ENCODE peak calls at places on chromosomes 6 and 20, in ten cellular contexts. P, D, O, Q, T, E, M, F, B and U are unnamed samples.

GRCh38 chr6:148443798-148444560 is 101.3 kb downstream of the SASH1 start:
- DNase-seq in P (no peak), D (no peak), O (no peak), Q (no peak), T (no peak), E (no peak), M (no peak), F (no peak), B (peak; percentile 69), U (no peak)

GRCh38 chr20:64193058-64193457 is 28.8 kb downstream of the MYT1 start:
- DNase-seq in P (no peak), D (no peak), O (no peak), Q (no peak), T (no peak), E (no peak), M (no peak), F (no peak), B (no peak), U (no peak)

GRCh38 chr6:125077453-125077852 is 76.1 kb upstream of the TPD52L1 start:
- DNase-seq in P (no peak), D (no peak), O (no peak), Q (no peak), T (no peak), E (no peak), M (no peak), F (no peak), B (no peak), U (no peak)

GRCh38 chr6:118881440-118882313 is 12.3 kb upstream of the ASF1A start:
- DNase-seq in P (no peak), D (no peak), O (no peak), Q (no peak), T (no peak), E (no peak), M (no peak), F (no peak), B (no peak), U (no peak)

GRCh38 chr6:15389079-15389758 is 143.3 kb downstream of the JARID2 start:
- DNase-seq in P (no peak), D (no peak), O (no peak), Q (no peak), T (no peak), E (peak; percentile 64), M (no peak), F (no peak), B (peak; percentile 72), U (peak; percentile 30)

GRCh38 chr6:36378243-36378920 is 9.1 kb downstream of the ETV7 start:
- DNase-seq in P (no peak), D (no peak), O (no peak), Q (no peak), T (no peak), E (no peak), M (no peak), F (no peak), B (no peak), U (no peak)

GRCh38 chr20:58473818-58474425 is 41.3 kb downstream of the APCDD1L start:
- DNase-seq in P (no peak), D (no peak), O (no peak), Q (no peak), T (no peak), E (peak; percentile 32), M (no peak), F (no peak), B (no peak), U (no peak)

GRCh38 chr6:33410711-33411631 is at the start of gene PHF1:
- DNase-seq in P (peak; percentile 92), D (peak; percentile 42), O (peak; percentile 54), Q (no peak), T (no peak), E (no peak), M (no peak), F (peak; percentile 88), B (no peak), U (peak; percentile 73)

DNA sequence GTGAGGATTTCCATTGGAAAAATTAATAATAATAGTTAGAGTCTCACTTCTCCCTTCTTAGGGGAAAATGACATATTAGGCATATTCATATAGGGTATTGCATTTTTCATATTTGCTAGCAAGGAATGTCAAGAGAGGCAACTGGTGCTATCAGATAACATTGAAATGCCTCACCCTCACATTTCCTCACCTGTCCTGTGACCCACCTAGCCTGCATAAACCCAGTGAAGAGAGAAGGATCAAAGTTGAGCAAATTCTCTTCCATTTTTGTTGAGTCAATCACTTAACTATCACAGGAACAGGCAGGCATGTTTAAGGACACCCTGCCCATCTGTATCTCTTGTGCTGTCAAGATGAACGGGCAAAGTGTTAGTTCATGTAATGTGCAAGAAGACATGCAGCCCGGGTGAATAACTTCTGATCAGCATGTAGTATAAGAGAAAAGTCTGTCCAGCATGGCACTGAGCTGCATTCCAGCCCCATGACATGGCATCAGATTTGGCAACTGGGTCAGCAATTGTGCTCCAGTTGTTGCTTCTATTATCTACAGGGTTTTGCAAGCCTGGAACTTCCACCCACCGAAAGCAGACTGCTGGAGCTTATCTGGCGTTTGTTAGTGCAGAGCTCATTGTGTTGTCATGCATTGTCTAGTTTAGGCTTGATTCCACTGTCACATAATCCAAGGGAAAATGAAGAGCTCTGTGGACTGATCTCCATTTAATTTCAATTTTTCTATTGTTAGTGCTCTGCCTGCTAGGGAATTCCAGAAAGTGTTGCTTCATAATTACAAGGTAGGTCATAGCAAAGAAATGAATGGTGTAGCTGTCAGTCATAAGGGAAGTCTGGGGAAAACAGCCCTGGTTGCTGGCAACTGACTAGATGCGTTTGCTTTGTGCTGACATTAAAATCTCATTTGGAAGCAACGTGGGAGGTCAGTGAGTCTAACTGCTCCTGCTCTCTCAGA is 138.4 kb upstream of the TNFAIP3 start:
- DNase-seq in P (no peak), D (peak; percentile 50), O (peak; percentile 35), Q (no peak), T (no peak), E (peak; percentile 67), M (peak; percentile 44), F (no peak), B (no peak), U (no peak)
- H3K27ac ChIP-seq in P (no peak overlapping the region), D (no peak overlapping the region), O (no peak overlapping the region), Q (no peak overlapping the region), T (no peak overlapping the region), E (no peak overlapping the region), M (peak overlapping the region; percentile 59), F (no peak overlapping the region), B (no peak overlapping the region), U (no peak overlapping the region)

GRCh38 chr6:81476881-81477280 is 275.6 kb downstream of the TENT5A start:
- DNase-seq in P (no peak), D (no peak), O (no peak), Q (no peak), T (no peak), E (no peak), M (no peak), F (no peak), B (no peak), U (no peak)

GRCh38 chr6:81480139-81480538 is 272.3 kb downstream of the TENT5A start:
- DNase-seq in P (no peak), D (no peak), O (no peak), Q (no peak), T (no peak), E (no peak), M (no peak), F (no peak), B (no peak), U (no peak)

DNA sequence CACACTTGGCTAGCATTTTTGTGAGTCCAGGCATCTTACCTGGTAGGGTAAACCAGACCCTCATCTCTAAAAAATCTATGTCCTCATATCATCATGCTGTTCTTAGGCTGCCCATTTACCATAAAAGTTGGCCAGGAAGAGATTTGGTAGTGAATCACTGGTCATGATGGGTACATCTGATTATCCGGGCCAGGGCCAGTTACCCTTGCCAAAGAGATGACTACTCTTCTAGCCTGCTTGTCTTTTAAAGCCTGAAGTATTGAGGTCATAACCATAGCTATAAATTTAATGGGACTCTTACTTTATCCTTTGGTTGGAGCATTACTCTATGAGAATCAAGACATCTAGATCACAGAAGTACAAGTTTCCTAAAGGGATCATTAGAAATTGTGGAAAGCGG is 276.8 kb downstream of the TENT5A start:
- DNase-seq in P (no peak), D (no peak), O (no peak), Q (no peak), T (no peak), E (no peak), M (no peak), F (no peak), B (no peak), U (no peak)
- H3K27ac ChIP-seq in P (no peak overlapping the region), D (no peak overlapping the region), O (no peak overlapping the region), Q (no peak overlapping the region), T (no peak overlapping the region), E (no peak overlapping the region), M (no peak overlapping the region), F (no peak overlapping the region), B (no peak overlapping the region), U (no peak overlapping the region)

GRCh38 chr6:26319405-26320128 is 45.4 kb upstream of the BTN3A2 start:
- DNase-seq in P (no peak), D (no peak), O (no peak), Q (no peak), T (no peak), E (no peak), M (no peak), F (no peak), B (no peak), U (no peak)

GRCh38 chr6:26321005-26321404 is 44.0 kb upstream of the BTN3A2 start:
- DNase-seq in P (no peak), D (no peak), O (no peak), Q (no peak), T (no peak), E (no peak), M (no peak), F (no peak), B (no peak), U (no peak)

GRCh38 chr6:26324295-26324727 is 40.7 kb upstream of the BTN3A2 start:
- DNase-seq in P (no peak), D (no peak), O (no peak), Q (no peak), T (no peak), E (no peak), M (no peak), F (no peak), B (no peak), U (no peak)

GRCh38 chr6:26323525-26324294 is 41.3 kb upstream of the BTN3A2 start:
- DNase-seq in P (no peak), D (no peak), O (no peak), Q (no peak), T (no peak), E (no peak), M (no peak), F (no peak), B (no peak), U (no peak)

DNA sequence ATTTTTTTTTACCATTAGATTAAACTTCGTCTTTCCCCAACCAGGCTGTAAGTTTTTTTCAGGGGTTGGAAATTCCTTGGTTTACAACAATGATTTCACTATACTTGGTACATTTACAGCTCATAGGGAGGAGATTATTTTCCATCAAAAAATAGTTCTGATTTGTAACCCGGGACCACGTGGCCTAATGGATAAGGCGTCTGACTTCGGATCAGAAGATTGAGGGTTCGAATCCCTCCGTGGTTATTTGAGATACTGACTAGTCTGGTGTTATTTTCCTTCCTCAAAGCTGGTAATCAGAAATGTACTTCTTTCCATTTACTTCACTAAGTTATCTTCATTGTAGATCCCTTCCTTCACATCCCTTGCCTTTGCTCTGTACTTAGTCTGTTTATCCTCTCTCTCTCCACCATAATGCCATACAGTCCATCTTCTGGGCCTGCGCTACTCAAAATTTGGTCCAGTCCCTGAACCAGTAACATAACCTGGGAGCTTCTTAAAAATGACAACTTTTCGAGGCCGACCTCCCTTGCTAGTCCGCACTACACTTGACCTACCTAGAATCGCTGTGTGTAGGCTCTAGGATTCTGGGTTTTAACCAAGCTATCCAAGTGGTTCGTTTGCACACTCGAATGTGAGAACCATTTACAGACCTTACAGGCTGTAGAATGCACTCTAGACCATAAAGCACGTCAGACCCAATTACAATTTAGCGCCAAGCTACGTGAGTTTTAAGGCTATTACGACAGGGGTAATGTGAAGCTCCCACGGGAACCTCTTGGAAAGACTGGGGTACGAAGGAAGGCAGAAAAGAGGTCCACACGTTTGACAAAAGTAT is 42.1 kb upstream of the BTN3A2 start:
- DNase-seq in P (no peak), D (peak; percentile 75), O (peak; percentile 53), Q (peak; percentile 48), T (no peak), E (no peak), M (no peak), F (peak; percentile 79), B (no peak), U (no peak)
- H3K27ac ChIP-seq in P (no peak overlapping the region), D (peak overlapping the region; percentile 17), O (no peak overlapping the region), Q (peak overlapping the region; percentile 47), T (no peak overlapping the region), E (peak overlapping the region; percentile 16), M (no peak overlapping the region), F (peak overlapping the region; percentile 69), B (peak overlapping the region; percentile 38), U (no peak overlapping the region)

GRCh38 chr6:160430203-160430602 is 82.0 kb downstream of the SLC22A3 start:
- DNase-seq in P (no peak), D (peak; percentile 32), O (no peak), Q (no peak), T (no peak), E (no peak), M (peak; percentile 31), F (no peak), B (no peak), U (no peak)
- H3K27ac ChIP-seq in P (no peak overlapping the region), D (peak overlapping the region; percentile 87), O (no peak overlapping the region), Q (no peak overlapping the region), T (no peak overlapping the region), E (peak overlapping the region; percentile 54), M (peak overlapping the region; percentile 70), F (no peak overlapping the region), B (peak overlapping the region; percentile 67), U (no peak overlapping the region)